ENCODE peak calls at places on chromosomes 1 and 21, in ten cellular contexts. One of them, this sample, is unnamed.

GRCh38 chr1:113195115-113195845 is 122.3 kb downstream of the LRIG2 start:
- DNase-seq in bronchial epithelial cell: no peak
- DNase-seq in thoracic aorta: no peak
- DNase-seq in retinal pigment epithelial cell: no peak
- DNase-seq in lung: no peak
- DNase-seq in body of pancreas: no peak
- DNase-seq in esophagus squamous epithelium: no peak
- DNase-seq in suprapubic skin: no peak
- DNase-seq in type B pancreatic cell: no peak
- DNase-seq in uterus: no peak
- DNase-seq in this sample: no peak

GRCh38 chr21:16195896-16196443 is 466.2 kb downstream of the USP25 start:
- DNase-seq in body of pancreas: no peak
- DNase-seq in uterus: no peak
- DNase-seq in type B pancreatic cell: no peak
- DNase-seq in bronchial epithelial cell: peak
- DNase-seq in lung: no peak
- DNase-seq in retinal pigment epithelial cell: no peak
- DNase-seq in suprapubic skin: no peak
- DNase-seq in esophagus squamous epithelium: no peak
- DNase-seq in thoracic aorta: no peak
- DNase-seq in this sample: no peak

GRCh38 chr1:231200417-231201031 is 38.7 kb downstream of the TRIM67 start:
- DNase-seq in bronchial epithelial cell: peak
- DNase-seq in body of pancreas: no peak
- DNase-seq in type B pancreatic cell: no peak
- DNase-seq in esophagus squamous epithelium: no peak
- DNase-seq in suprapubic skin: no peak
- DNase-seq in retinal pigment epithelial cell: no peak
- DNase-seq in thoracic aorta: no peak
- DNase-seq in uterus: no peak
- DNase-seq in lung: no peak
- DNase-seq in this sample: no peak

GRCh38 chr1:52268372-52268771 is 97.6 kb downstream of the CC2D1B start:
- DNase-seq in type B pancreatic cell: no peak
- DNase-seq in esophagus squamous epithelium: no peak
- DNase-seq in lung: no peak
- DNase-seq in thoracic aorta: no peak
- DNase-seq in body of pancreas: no peak
- DNase-seq in bronchial epithelial cell: peak
- DNase-seq in uterus: no peak
- DNase-seq in suprapubic skin: no peak
- DNase-seq in retinal pigment epithelial cell: no peak
- DNase-seq in this sample: no peak

GRCh38 chr1:226653311-226653921 is 85.7 kb downstream of the ITPKB start:
- DNase-seq in uterus: no peak
- DNase-seq in thoracic aorta: no peak
- DNase-seq in suprapubic skin: no peak
- DNase-seq in body of pancreas: no peak
- DNase-seq in esophagus squamous epithelium: no peak
- DNase-seq in lung: no peak
- DNase-seq in bronchial epithelial cell: no peak
- DNase-seq in type B pancreatic cell: no peak
- DNase-seq in retinal pigment epithelial cell: no peak
- DNase-seq in this sample: no peak

GRCh38 chr1:53112271-53112774 is 30.1 kb downstream of the SLC1A7 start:
- DNase-seq in lung: no peak
- DNase-seq in uterus: no peak
- DNase-seq in retinal pigment epithelial cell: peak
- DNase-seq in esophagus squamous epithelium: no peak
- DNase-seq in body of pancreas: no peak
- DNase-seq in type B pancreatic cell: no peak
- DNase-seq in thoracic aorta: no peak
- DNase-seq in suprapubic skin: no peak
- DNase-seq in bronchial epithelial cell: no peak
- DNase-seq in this sample: no peak

GRCh38 chr1:179090522-179090921 is 8.7 kb downstream of the TOR3A start:
- DNase-seq in suprapubic skin: no peak
- DNase-seq in retinal pigment epithelial cell: no peak
- DNase-seq in type B pancreatic cell: no peak
- DNase-seq in lung: no peak
- DNase-seq in esophagus squamous epithelium: no peak
- DNase-seq in uterus: no peak
- DNase-seq in body of pancreas: peak
- DNase-seq in thoracic aorta: no peak
- DNase-seq in bronchial epithelial cell: no peak
- DNase-seq in this sample: no peak

GRCh38 chr1:159311679-159312078 is 9.5 kb downstream of the FCER1A start:
- DNase-seq in esophagus squamous epithelium: no peak
- DNase-seq in uterus: no peak
- DNase-seq in type B pancreatic cell: no peak
- DNase-seq in lung: no peak
- DNase-seq in bronchial epithelial cell: no peak
- DNase-seq in retinal pigment epithelial cell: no peak
- DNase-seq in body of pancreas: no peak
- DNase-seq in suprapubic skin: no peak
- DNase-seq in thoracic aorta: no peak
- DNase-seq in this sample: no peak

GRCh38 chr21:46196733-46197132 is 12.5 kb upstream of the SPATC1L start:
- DNase-seq in body of pancreas: peak
- DNase-seq in lung: no peak
- DNase-seq in bronchial epithelial cell: no peak
- DNase-seq in type B pancreatic cell: peak
- DNase-seq in suprapubic skin: peak
- DNase-seq in esophagus squamous epithelium: no peak
- DNase-seq in thoracic aorta: no peak
- DNase-seq in retinal pigment epithelial cell: no peak
- DNase-seq in uterus: peak
- DNase-seq in this sample: peak
- TF ChIP-seq CTCF in body of pancreas: no peak
- TF ChIP-seq CTCF in lung: no peak
- TF ChIP-seq CTCF in bronchial epithelial cell: no peak
- TF ChIP-seq CTCF in type B pancreatic cell: no peak
- TF ChIP-seq CTCF in suprapubic skin: no peak
- TF ChIP-seq CTCF in esophagus squamous epithelium: no peak
- TF ChIP-seq CTCF in thoracic aorta: no peak
- TF ChIP-seq CTCF in retinal pigment epithelial cell: no peak
- TF ChIP-seq CTCF in uterus: no peak
- TF ChIP-seq CTCF in this sample: no peak

GRCh38 chr1:20726107-20726911 is 6.2 kb downstream of the SH2D5 start:
- DNase-seq in bronchial epithelial cell: no peak
- DNase-seq in body of pancreas: no peak
- DNase-seq in type B pancreatic cell: peak
- DNase-seq in suprapubic skin: no peak
- DNase-seq in uterus: no peak
- DNase-seq in esophagus squamous epithelium: no peak
- DNase-seq in retinal pigment epithelial cell: no peak
- DNase-seq in lung: no peak
- DNase-seq in thoracic aorta: no peak
- DNase-seq in this sample: no peak

GRCh38 chr1:20729155-20729931 is 3.2 kb downstream of the SH2D5 start:
- DNase-seq in thoracic aorta: no peak
- DNase-seq in bronchial epithelial cell: no peak
- DNase-seq in type B pancreatic cell: peak
- DNase-seq in suprapubic skin: no peak
- DNase-seq in lung: no peak
- DNase-seq in body of pancreas: no peak
- DNase-seq in retinal pigment epithelial cell: no peak
- DNase-seq in esophagus squamous epithelium: no peak
- DNase-seq in uterus: no peak
- DNase-seq in this sample: no peak

GRCh38 chr1:20726932-20727745 is 5.4 kb downstream of the SH2D5 start:
- DNase-seq in type B pancreatic cell: peak
- DNase-seq in bronchial epithelial cell: no peak
- DNase-seq in thoracic aorta: no peak
- DNase-seq in retinal pigment epithelial cell: no peak
- DNase-seq in esophagus squamous epithelium: no peak
- DNase-seq in lung: no peak
- DNase-seq in uterus: no peak
- DNase-seq in body of pancreas: no peak
- DNase-seq in suprapubic skin: no peak
- DNase-seq in this sample: no peak

GRCh38 chr1:20728371-20729154 is 3.9 kb downstream of the SH2D5 start:
- DNase-seq in esophagus squamous epithelium: no peak
- DNase-seq in uterus: no peak
- DNase-seq in retinal pigment epithelial cell: no peak
- DNase-seq in thoracic aorta: no peak
- DNase-seq in lung: no peak
- DNase-seq in suprapubic skin: peak
- DNase-seq in body of pancreas: no peak
- DNase-seq in type B pancreatic cell: peak
- DNase-seq in bronchial epithelial cell: no peak
- DNase-seq in this sample: no peak

DNA sequence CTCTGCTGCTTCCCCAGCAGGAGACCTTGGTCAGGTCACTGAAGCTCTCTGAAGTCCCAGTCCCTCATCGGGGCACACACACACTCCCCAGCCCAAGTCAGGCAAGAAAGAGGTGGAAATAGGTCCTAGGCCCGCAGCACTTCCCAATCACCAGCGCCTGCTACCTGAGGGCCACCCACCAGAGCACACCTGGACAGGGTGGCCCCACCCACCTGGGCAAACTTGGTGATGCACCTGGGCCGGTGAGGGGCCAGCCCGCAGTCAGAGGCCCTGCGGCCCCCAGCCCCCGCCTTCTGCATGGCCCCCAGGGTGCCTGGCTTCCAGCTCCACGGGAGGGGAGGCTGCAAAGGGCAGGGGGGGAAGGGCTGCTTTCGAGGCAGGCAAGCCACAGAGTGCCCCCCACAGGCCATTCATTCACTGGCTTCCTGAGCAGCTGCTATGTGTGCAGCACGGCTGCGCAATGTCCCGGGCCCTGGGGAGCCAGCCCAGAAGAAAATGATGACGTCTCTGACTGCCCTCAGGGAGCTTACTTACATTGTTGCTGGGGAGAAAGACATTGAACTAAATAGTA is 4.7 kb downstream of the SH2D5 start:
- DNase-seq in body of pancreas: no peak
- DNase-seq in lung: no peak
- DNase-seq in type B pancreatic cell: peak
- DNase-seq in thoracic aorta: no peak
- DNase-seq in esophagus squamous epithelium: no peak
- DNase-seq in suprapubic skin: no peak
- DNase-seq in bronchial epithelial cell: no peak
- DNase-seq in retinal pigment epithelial cell: no peak
- DNase-seq in uterus: no peak
- DNase-seq in this sample: no peak
- TF ChIP-seq CTCF in body of pancreas: no peak
- TF ChIP-seq CTCF in lung: no peak
- TF ChIP-seq CTCF in type B pancreatic cell: peak
- TF ChIP-seq CTCF in thoracic aorta: no peak
- TF ChIP-seq CTCF in esophagus squamous epithelium: no peak
- TF ChIP-seq CTCF in suprapubic skin: no peak
- TF ChIP-seq CTCF in bronchial epithelial cell: no peak
- TF ChIP-seq CTCF in retinal pigment epithelial cell: no peak
- TF ChIP-seq CTCF in uterus: no peak
- TF ChIP-seq CTCF in this sample: no peak

DNA sequence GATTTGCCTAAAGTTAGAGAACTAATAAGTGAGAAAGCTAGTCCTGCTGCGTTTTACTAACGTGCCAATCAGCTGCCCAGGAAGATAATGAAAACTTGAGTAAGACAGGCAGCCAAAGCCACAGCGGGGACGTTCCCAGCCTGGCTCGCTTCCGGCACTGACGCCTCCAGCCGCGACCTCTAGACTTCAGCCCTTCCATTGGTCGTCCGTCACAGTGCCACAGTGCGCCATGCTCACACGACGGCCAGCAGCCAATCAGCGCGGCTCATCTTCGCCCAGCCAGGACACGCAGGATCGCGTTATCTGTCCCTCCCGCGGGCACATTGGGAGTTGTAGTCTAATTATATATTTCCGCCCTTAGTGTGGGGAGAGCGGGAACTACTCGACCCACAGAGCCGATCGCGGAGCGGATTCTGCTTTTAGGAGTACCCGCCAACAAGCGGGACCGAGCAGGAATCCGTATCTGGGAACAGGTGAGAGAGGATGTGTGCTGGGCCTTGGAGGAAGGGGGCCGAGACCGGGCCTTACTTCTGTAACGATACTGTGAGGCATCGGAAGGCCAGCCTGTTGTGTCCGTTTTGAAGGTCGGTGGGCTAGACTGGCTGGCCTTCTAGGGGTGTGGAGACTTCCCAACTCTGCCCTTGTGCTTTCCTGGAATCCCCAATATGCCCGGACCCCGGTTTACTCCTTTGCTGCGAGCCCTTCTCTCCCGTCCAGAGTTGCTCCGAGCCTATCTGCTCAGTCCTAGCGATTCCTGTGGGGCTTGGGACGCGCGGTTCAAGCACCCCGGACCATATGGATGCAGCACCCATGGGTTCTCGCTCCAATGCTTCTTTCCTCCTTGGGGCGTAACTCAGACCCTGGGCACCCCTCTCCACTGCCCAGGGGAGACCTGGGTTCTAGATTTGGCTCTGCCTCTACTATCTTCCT is at the start of gene FDPS:
- DNase-seq in lung: peak
- DNase-seq in body of pancreas: peak
- DNase-seq in type B pancreatic cell: peak
- DNase-seq in retinal pigment epithelial cell: peak
- DNase-seq in esophagus squamous epithelium: peak
- DNase-seq in uterus: peak
- DNase-seq in suprapubic skin: peak
- DNase-seq in thoracic aorta: peak
- DNase-seq in bronchial epithelial cell: peak
- DNase-seq in this sample: peak
- TF ChIP-seq CTCF in lung: no peak
- TF ChIP-seq CTCF in body of pancreas: no peak
- TF ChIP-seq CTCF in type B pancreatic cell: no peak
- TF ChIP-seq CTCF in retinal pigment epithelial cell: no peak
- TF ChIP-seq CTCF in esophagus squamous epithelium: peak
- TF ChIP-seq CTCF in uterus: no peak
- TF ChIP-seq CTCF in suprapubic skin: no peak
- TF ChIP-seq CTCF in thoracic aorta: peak
- TF ChIP-seq CTCF in bronchial epithelial cell: no peak
- TF ChIP-seq CTCF in this sample: no peak

GRCh38 chr1:3788756-3789420 is 7.4 kb downstream of the LRRC47 start:
- DNase-seq in body of pancreas: no peak
- DNase-seq in bronchial epithelial cell: no peak
- DNase-seq in esophagus squamous epithelium: no peak
- DNase-seq in type B pancreatic cell: no peak
- DNase-seq in thoracic aorta: no peak
- DNase-seq in suprapubic skin: no peak
- DNase-seq in uterus: no peak
- DNase-seq in retinal pigment epithelial cell: no peak
- DNase-seq in lung: no peak
- DNase-seq in this sample: no peak

GRCh38 chr1:3790952-3791351 is 5.3 kb downstream of the LRRC47 start:
- DNase-seq in uterus: no peak
- DNase-seq in thoracic aorta: no peak
- DNase-seq in type B pancreatic cell: no peak
- DNase-seq in body of pancreas: no peak
- DNase-seq in retinal pigment epithelial cell: no peak
- DNase-seq in bronchial epithelial cell: no peak
- DNase-seq in esophagus squamous epithelium: no peak
- DNase-seq in suprapubic skin: no peak
- DNase-seq in lung: no peak
- DNase-seq in this sample: no peak

GRCh38 chr1:3787745-3788605 is 8.3 kb downstream of the LRRC47 start:
- DNase-seq in type B pancreatic cell: no peak
- DNase-seq in retinal pigment epithelial cell: no peak
- DNase-seq in body of pancreas: no peak
- DNase-seq in thoracic aorta: no peak
- DNase-seq in bronchial epithelial cell: no peak
- DNase-seq in uterus: no peak
- DNase-seq in esophagus squamous epithelium: no peak
- DNase-seq in lung: no peak
- DNase-seq in suprapubic skin: no peak
- DNase-seq in this sample: no peak

GRCh38 chr1:3789421-3790300 is 6.6 kb downstream of the LRRC47 start:
- DNase-seq in thoracic aorta: no peak
- DNase-seq in uterus: no peak
- DNase-seq in esophagus squamous epithelium: no peak
- DNase-seq in bronchial epithelial cell: no peak
- DNase-seq in retinal pigment epithelial cell: no peak
- DNase-seq in type B pancreatic cell: no peak
- DNase-seq in lung: no peak
- DNase-seq in suprapubic skin: no peak
- DNase-seq in body of pancreas: no peak
- DNase-seq in this sample: no peak

GRCh38 chr1:3790501-3790923 is 5.8 kb downstream of the LRRC47 start:
- DNase-seq in body of pancreas: no peak
- DNase-seq in thoracic aorta: no peak
- DNase-seq in lung: no peak
- DNase-seq in uterus: no peak
- DNase-seq in suprapubic skin: no peak
- DNase-seq in esophagus squamous epithelium: no peak
- DNase-seq in bronchial epithelial cell: no peak
- DNase-seq in retinal pigment epithelial cell: no peak
- DNase-seq in type B pancreatic cell: no peak
- DNase-seq in this sample: no peak
- TF ChIP-seq CTCF in body of pancreas: no peak
- TF ChIP-seq CTCF in thoracic aorta: no peak
- TF ChIP-seq CTCF in lung: no peak
- TF ChIP-seq CTCF in uterus: no peak
- TF ChIP-seq CTCF in suprapubic skin: no peak
- TF ChIP-seq CTCF in esophagus squamous epithelium: no peak
- TF ChIP-seq CTCF in bronchial epithelial cell: no peak
- TF ChIP-seq CTCF in retinal pigment epithelial cell: no peak
- TF ChIP-seq CTCF in type B pancreatic cell: no peak
- TF ChIP-seq CTCF in this sample: no peak